ENCODE peak calls at places on chromosomes 16 and 17, in four cellular contexts. W is A549, V is transverse colon, K is sigmoid colon. Y is an unnamed sample.

GRCh38 chr17:77269696-77270681 is 129.2 kb downstream of the SEC14L1 start:
- DNase-seq in W (no peak), V (no peak), K (no peak), Y (no peak)

GRCh38 chr17:32323046-32323445 is 18.9 kb downstream of the C17orf75 start:
- DNase-seq in W (no peak), V (no peak), K (no peak), Y (no peak)

GRCh38 chr16:77807-78443 is at the start of gene MPG:
- DNase-seq in W (peak; percentile 77), V (peak; percentile 90), K (peak; percentile 95), Y (peak; percentile 92)

GRCh38 chr16:65415460-65415859 is 293.6 kb upstream of the CDH11 start:
- DNase-seq in W (no peak), V (no peak), K (no peak), Y (no peak)

GRCh38 chr16:20879175-20880053 is 20.7 kb downstream of the DCUN1D3 start:
- DNase-seq in W (peak; percentile 24), V (no peak), K (no peak), Y (no peak)

GRCh38 chr16:89476811-89477261 is 13.5 kb downstream of the ANKRD11 start:
- DNase-seq in W (no peak), V (no peak), K (no peak), Y (no peak)

GRCh38 chr16:85253127-85253941 is 141.1 kb upstream of the CIBAR2 start:
- DNase-seq in W (peak; percentile 51), V (peak; percentile 55), K (peak; percentile 78), Y (peak; percentile 67)

GRCh38 chr17:29722411-29723198 is 99.9 kb upstream of the CORO6 start:
- DNase-seq in W (no peak), V (peak; percentile 46), K (peak; percentile 78), Y (no peak)

GRCh38 chr17:3879181-3879580 is 13.7 kb downstream of the CAMKK1 start:
- DNase-seq in W (no peak), V (no peak), K (no peak), Y (no peak)

GRCh38 chr17:16933317-16934132 is 38.4 kb downstream of the TNFRSF13B start:
- DNase-seq in W (no peak), V (no peak), K (peak; percentile 40), Y (no peak)

GRCh38 chr16:22322741-22323140 is 25.5 kb downstream of the POLR3E start:
- DNase-seq in W (no peak), V (no peak), K (no peak), Y (no peak)

GRCh38 chr17:1315409-1315808 is 35.9 kb downstream of the TRARG1 start:
- DNase-seq in W (no peak), V (no peak), K (no peak), Y (no peak)

GRCh38 chr17:30148376-30148775 is 31.8 kb downstream of the NSRP1 start:
- DNase-seq in W (no peak), V (no peak), K (no peak), Y (no peak)

GRCh38 chr17:44198721-44199552 is 747 bp downstream of the ATXN7L3 start:
- DNase-seq in W (peak; percentile 70), V (peak; percentile 73), K (peak; percentile 81), Y (peak; percentile 75)
- TF ChIP-seq POLR2A in W (no peak), V (peak; percentile 65), K (peak; percentile 21), Y (peak; percentile 10)

GRCh38 chr16:88282221-88283041 is 100.3 kb upstream of the ZNF469 start:
- DNase-seq in W (peak; percentile 22), V (no peak), K (no peak), Y (no peak)
- H3K9me3 ChIP-seq in W (peaks cover 36% of the 10 kb centered on the region), V (no peaks in the 10 kb centered on the region), K (peaks cover 14% of the 10 kb centered on the region), Y (no peaks in the 10 kb centered on the region)

GRCh38 chr16:67185003-67185865 is 1.5 kb upstream of the MATCAP1 start:
- DNase-seq in W (peak; percentile 91), V (peak; percentile 94), K (peak; percentile 96), Y (peak; percentile 96)

GRCh38 chr16:67182288-67182687 is 1.5 kb downstream of the MATCAP1 start:
- DNase-seq in W (no peak), V (no peak), K (no peak), Y (no peak)

GRCh38 chr16:67184453-67185002 is 765 bp upstream of the MATCAP1 start:
- DNase-seq in W (peak; percentile 40), V (no peak), K (no peak), Y (no peak)

GRCh38 chr16:67183284-67183626 is 508 bp downstream of the MATCAP1 start:
- DNase-seq in W (no peak), V (no peak), K (no peak), Y (no peak)

DNA sequence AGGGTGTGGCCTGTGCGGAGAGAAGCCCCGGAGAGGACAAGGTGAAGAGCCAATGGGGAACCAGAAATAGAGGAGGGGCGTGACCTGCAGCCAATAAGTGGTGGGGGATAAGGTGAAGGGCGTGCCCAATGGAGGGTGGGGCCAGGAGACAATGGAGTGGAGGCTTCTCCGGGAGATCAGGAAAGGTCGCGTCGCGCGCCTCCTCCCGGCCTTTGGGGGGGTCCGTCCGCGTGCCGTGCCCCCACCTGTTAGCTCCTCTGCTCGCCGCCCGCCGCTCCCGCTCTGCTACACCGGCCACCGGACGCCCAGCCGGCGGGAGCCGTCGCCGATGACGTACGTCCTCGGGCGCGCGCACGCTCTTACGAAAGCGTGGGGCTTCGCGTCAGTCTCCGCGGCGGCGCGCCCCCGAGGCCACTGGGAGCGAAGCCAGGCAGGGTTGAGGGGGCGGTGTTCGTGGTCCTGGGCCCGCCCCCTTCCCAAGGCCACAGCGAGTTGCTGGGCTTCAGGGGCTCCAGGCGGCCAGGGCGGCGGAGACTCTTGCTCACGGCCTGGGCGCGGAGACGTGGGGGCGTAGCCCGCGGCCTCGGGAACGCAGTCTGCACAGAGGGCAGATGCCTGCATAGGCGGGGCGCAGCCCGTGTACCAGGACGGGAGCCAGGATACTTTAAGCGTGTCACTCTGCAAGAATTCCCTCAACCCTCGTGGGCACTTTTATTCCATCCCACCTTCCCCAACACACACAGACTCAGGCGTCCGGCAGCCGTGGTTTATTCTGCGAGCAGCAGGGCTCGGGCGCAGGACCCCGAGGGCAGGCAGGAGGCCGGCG is at the start of gene MATCAP1:
- DNase-seq in W (peak; percentile 98), V (peak; percentile 95), K (peak; percentile 98), Y (peak; percentile 99)
- TF ChIP-seq POLR2A in W (peak; percentile 45), V (peak; percentile 77), K (no peak), Y (peak; percentile 88)

GRCh38 chr16:28208131-28208530 is 3.6 kb downstream of the XPO6 start:
- DNase-seq in W (no peak), V (no peak), K (no peak), Y (no peak)

GRCh38 chr16:28210979-28211505 is 723 bp downstream of the XPO6 start:
- DNase-seq in W (peak; percentile 58), V (peak; percentile 77), K (peak; percentile 81), Y (peak; percentile 72)

GRCh38 chr16:28207425-28207824 is 4.3 kb downstream of the XPO6 start:
- DNase-seq in W (no peak), V (no peak), K (no peak), Y (no peak)

GRCh38 chr16:28210264-28210663 is 1.5 kb downstream of the XPO6 start:
- DNase-seq in W (no peak), V (no peak), K (no peak), Y (no peak)

DNA sequence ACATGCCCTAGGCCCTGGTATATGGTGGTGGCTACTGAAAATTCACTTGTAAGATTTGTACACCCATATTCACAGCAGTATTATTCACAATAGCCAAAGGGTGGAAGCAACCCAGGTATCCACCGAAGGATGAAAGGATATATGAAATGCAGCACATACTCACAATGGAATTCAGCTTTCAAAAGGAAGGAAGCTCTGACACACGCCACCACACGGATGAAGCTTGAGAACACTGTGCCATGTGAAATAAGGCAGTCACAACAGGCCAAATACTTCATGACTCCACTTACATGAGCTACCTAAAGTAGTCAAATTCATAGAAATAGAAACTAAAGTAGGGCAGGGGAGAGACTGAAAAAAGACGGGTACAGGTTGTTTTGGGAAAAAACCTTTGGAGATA is 2.9 kb downstream of the XPO6 start:
- DNase-seq in W (no peak), V (no peak), K (no peak), Y (no peak)
- H3K9me3 ChIP-seq in W (no peaks in the 10 kb centered on the region), V (no peaks in the 10 kb centered on the region), K (no peaks in the 10 kb centered on the region), Y (no peaks in the 10 kb centered on the region)

DNA sequence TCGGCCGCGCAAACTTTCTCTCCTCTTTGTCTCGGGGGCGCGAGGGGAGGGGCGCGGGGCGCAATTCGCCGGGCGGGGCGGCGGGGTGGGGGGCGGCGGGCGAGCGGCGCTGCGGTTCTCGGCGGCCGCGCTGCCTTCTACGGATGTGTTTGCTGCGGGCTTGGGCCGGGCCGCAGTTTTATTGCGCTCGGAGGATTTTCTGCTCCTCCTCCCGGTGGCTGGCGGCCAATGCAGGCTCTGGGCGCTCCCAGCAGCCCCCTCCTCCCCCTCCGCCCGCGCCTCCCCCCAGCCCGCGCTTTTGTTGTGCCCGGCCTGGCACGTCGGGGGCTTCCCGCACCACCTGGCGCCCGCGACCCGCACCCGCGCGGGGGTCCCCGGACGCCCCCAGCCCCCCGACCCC is at the start of gene TIMP2:
- DNase-seq in W (peak; percentile 84), V (peak; percentile 90), K (peak; percentile 98), Y (peak; percentile 97)
- TF ChIP-seq POLR2A in W (peak; percentile 77), V (no peak), K (no peak), Y (no peak)

Y was measured in ovary.